ENCODE peak calls at places on chromosomes 12 and 14, in four cellular contexts. R, B, Q and Z are unnamed samples.

GRCh38 chr12:15589328-15590032 is 199.7 kb downstream of the EPS8 start:
- DNase-seq in R (no peak), B (no peak), Q (no peak), Z (no peak)

GRCh38 chr12:122204829-122205589 is 1.5 kb downstream of the B3GNT4 start:
- DNase-seq in R (no peak), B (no peak), Q (no peak), Z (no peak)

GRCh38 chr14:68789798-68790655 is 2.8 kb downstream of the ZFP36L1 start:
- DNase-seq in R (no peak), B (no peak), Q (no peak), Z (peak)

GRCh38 chr12:102317155-102317554 is 119.5 kb upstream of the PMCH start:
- DNase-seq in R (no peak), B (no peak), Q (no peak), Z (no peak)

GRCh38 chr12:114841557-114842251 is 157.7 kb upstream of the TBX3 start:
- DNase-seq in R (no peak), B (no peak), Q (no peak), Z (no peak)

GRCh38 chr14:55514819-55515470 is 65.1 kb upstream of the KTN1 start:
- DNase-seq in R (no peak), B (no peak), Q (peak), Z (no peak)

GRCh38 chr12:23585156-23585781 is 364.2 kb downstream of the SOX5 start:
- DNase-seq in R (no peak), B (no peak), Q (no peak), Z (no peak)

GRCh38 chr12:93500667-93501066 is 33.4 kb downstream of the MRPL42 start:
- DNase-seq in R (no peak), B (no peak), Q (no peak), Z (no peak)

GRCh38 chr12:132284071-132284492 is 45.3 kb downstream of the GALNT9 start:
- DNase-seq in R (no peak), B (no peak), Q (no peak), Z (no peak)

GRCh38 chr14:64878775-64879634 is 702 bp downstream of the SPTB start:
- DNase-seq in R (peak), B (no peak), Q (no peak), Z (no peak)

GRCh38 chr14:100698719-100699448 is 27.8 kb upstream of the DLK1 start:
- DNase-seq in R (no peak), B (no peak), Q (no peak), Z (no peak)

GRCh38 chr14:88005978-88006851 is 1.3 kb downstream of the GPR65 start:
- DNase-seq in R (no peak), B (no peak), Q (no peak), Z (no peak)

GRCh38 chr12:94561943-94562411 is 88.4 kb downstream of the TMCC3 start:
- DNase-seq in R (peak), B (peak), Q (no peak), Z (peak)

GRCh38 chr12:4505381-4505986 is 33.2 kb upstream of the RAD51AP1 start:
- DNase-seq in R (no peak), B (no peak), Q (no peak), Z (no peak)

GRCh38 chr14:31827325-31827724 is 249.8 kb upstream of the ARHGAP5 start:
- DNase-seq in R (no peak), B (no peak), Q (no peak), Z (no peak)

GRCh38 chr12:95386056-95386455 is 87.9 kb upstream of the METAP2 start:
- DNase-seq in R (no peak), B (no peak), Q (no peak), Z (no peak)

GRCh38 chr12:1858456-1858855 is 38.1 kb downstream of the LRTM2 start:
- DNase-seq in R (no peak), B (no peak), Q (no peak), Z (no peak)

GRCh38 chr12:19110541-19110940 is 19.0 kb upstream of the PLEKHA5 start:
- DNase-seq in R (no peak), B (no peak), Q (no peak), Z (no peak)

GRCh38 chr12:8629486-8630033 is 16.9 kb upstream of the AICDA start:
- DNase-seq in R (no peak), B (no peak), Q (no peak), Z (no peak)

GRCh38 chr12:130367003-130367402 is 29.3 kb downstream of the PIWIL1 start:
- DNase-seq in R (no peak), B (no peak), Q (no peak), Z (no peak)

GRCh38 chr14:50954811-50955372 is 10.6 kb upstream of the PYGL start:
- DNase-seq in R (peak), B (peak), Q (peak), Z (no peak)

GRCh38 chr14:71143391-71144290 is 236.4 kb downstream of the PCNX1 start:
- DNase-seq in R (no peak), B (no peak), Q (no peak), Z (no peak)

GRCh38 chr14:77123381-77124344 is 17.9 kb downstream of the ZDHHC22 start:
- DNase-seq in R (no peak), B (peak), Q (no peak), Z (peak)

GRCh38 chr14:36818794-36819384 is 157.2 kb downstream of the PAX9 start:
- DNase-seq in R (no peak), B (no peak), Q (peak), Z (no peak)

GRCh38 chr14:92471919-92472318 is 41.7 kb upstream of the RIN3 start:
- DNase-seq in R (no peak), B (no peak), Q (peak), Z (no peak)

GRCh38 chr14:89617471-89618291 is 200.6 kb upstream of the FOXN3 start:
- DNase-seq in R (peak), B (peak), Q (no peak), Z (no peak)

GRCh38 chr12:2183556-2184541 is 131.1 kb downstream of the CACNA1C start:
- DNase-seq in R (peak), B (no peak), Q (peak), Z (no peak)

GRCh38 chr14:100840751-100841444 is 15.0 kb downstream of the MEG3 start:
- DNase-seq in R (no peak), B (no peak), Q (no peak), Z (no peak)

GRCh38 chr12:119208626-119209061 is 29.9 kb downstream of the HSPB8 start:
- DNase-seq in R (no peak), B (peak), Q (peak), Z (no peak)

GRCh38 chr14:36241183-36241582 is 64.7 kb upstream of the PTCSC3 start:
- DNase-seq in R (no peak), B (no peak), Q (no peak), Z (no peak)

GRCh38 chr14:92690171-92691011 is 58.0 kb downstream of the LGMN start:
- DNase-seq in R (peak), B (peak), Q (no peak), Z (no peak)

GRCh38 chr14:61439779-61440418 is 118.5 kb downstream of the PRKCH start:
- DNase-seq in R (no peak), B (no peak), Q (no peak), Z (no peak)

GRCh38 chr12:54917001-54917488 is 62.7 kb downstream of the MUCL1 start:
- DNase-seq in R (no peak), B (no peak), Q (no peak), Z (no peak)

GRCh38 chr12:64722835-64723234 is 36.4 kb downstream of the GNS start:
- DNase-seq in R (no peak), B (no peak), Q (no peak), Z (no peak)

GRCh38 chr12:123512838-123513665 is 20.5 kb downstream of the RILPL1 start:
- DNase-seq in R (no peak), B (no peak), Q (no peak), Z (no peak)

GRCh38 chr12:212383-212798 is 1.6 kb downstream of the SLC6A12 start:
- DNase-seq in R (no peak), B (no peak), Q (no peak), Z (no peak)

GRCh38 chr12:12333407-12333831 is 16.6 kb downstream of the MANSC1 start:
- DNase-seq in R (no peak), B (no peak), Q (no peak), Z (no peak)

GRCh38 chr14:23441076-23441475 is 5.6 kb upstream of the MYH7 start:
- DNase-seq in R (no peak), B (no peak), Q (no peak), Z (no peak)

GRCh38 chr12:49868952-49869815 is 26.3 kb upstream of the BCDIN3D start:
- DNase-seq in R (peak), B (peak), Q (peak), Z (peak)

GRCh38 chr14:101857226-101857625 is 95.7 kb downstream of the PPP2R5C start:
- DNase-seq in R (no peak), B (no peak), Q (no peak), Z (no peak)